ENCODE peak calls at places on chromosomes 13 and 19, in ten cellular contexts. W, X, R, G, E, V, U, Q, I and N are unnamed samples.

GRCh38 chr19:1082165-1082927 is 12.8 kb downstream of the POLR2E start:
- DNase-seq in W (no peak), X (peak; percentile 40), R (peak; percentile 91), G (peak; percentile 58), E (peak; percentile 96), V (peak; percentile 90), U (peak; percentile 97), Q (peak; percentile 92), I (peak; percentile 67), N (peak; percentile 72)

GRCh38 chr19:40596608-40597328 is 4.4 kb upstream of the LTBP4 start:
- DNase-seq in W (peak; percentile 64), X (peak; percentile 83), R (peak; percentile 84), G (no peak), E (peak; percentile 37), V (peak; percentile 43), U (peak; percentile 85), Q (peak; percentile 79), I (no peak), N (peak; percentile 91)

GRCh38 chr13:79457948-79458347 is 23.0 kb upstream of the NDFIP2 start:
- DNase-seq in W (no peak), X (peak; percentile 93), R (no peak), G (no peak), E (no peak), V (peak; percentile 47), U (no peak), Q (no peak), I (no peak), N (no peak)

GRCh38 chr13:80237646-80238045 is 103.3 kb downstream of the SPRY2 start:
- DNase-seq in W (no peak), X (peak; percentile 60), R (no peak), G (no peak), E (no peak), V (no peak), U (no peak), Q (no peak), I (no peak), N (no peak)

GRCh38 chr13:21010621-21011020 is 50.8 kb downstream of the LATS2 start:
- DNase-seq in W (no peak), X (peak; percentile 39), R (no peak), G (no peak), E (no peak), V (no peak), U (no peak), Q (no peak), I (no peak), N (no peak)

GRCh38 chr19:10290439-10290875 is 705 bp downstream of the ICAM5 start:
- DNase-seq in W (no peak), X (peak; percentile 73), R (peak; percentile 32), G (no peak), E (no peak), V (no peak), U (peak; percentile 79), Q (no peak), I (no peak), N (peak; percentile 71)

GRCh38 chr19:7681336-7682174 is 922 bp downstream of the TRAPPC5 start:
- DNase-seq in W (peak; percentile 66), X (peak; percentile 95), R (peak; percentile 75), G (peak; percentile 83), E (peak; percentile 75), V (peak; percentile 86), U (peak; percentile 85), Q (peak; percentile 90), I (peak; percentile 68), N (peak; percentile 88)

GRCh38 chr13:91804724-91805123 is 406.3 kb downstream of the GPC5 start:
- DNase-seq in W (no peak), X (no peak), R (peak; percentile 92), G (no peak), E (no peak), V (no peak), U (no peak), Q (no peak), I (no peak), N (no peak)

GRCh38 chr19:737591-738093 is 13.3 kb upstream of the MISP start:
- DNase-seq in W (no peak), X (peak; percentile 60), R (peak; percentile 45), G (peak; percentile 72), E (peak; percentile 62), V (peak; percentile 69), U (peak; percentile 78), Q (peak; percentile 48), I (no peak), N (no peak)

GRCh38 chr19:57664269-57665127 is 4.2 kb upstream of the ZSCAN4 start:
- DNase-seq in W (peak; percentile 66), X (peak; percentile 75), R (peak; percentile 88), G (no peak), E (peak; percentile 37), V (no peak), U (peak; percentile 80), Q (peak; percentile 75), I (peak; percentile 38), N (peak; percentile 69)

GRCh38 chr13:28532226-28533048 is 37.5 kb upstream of the FLT1 start:
- DNase-seq in W (peak; percentile 53), X (peak; percentile 55), R (peak; percentile 57), G (no peak), E (peak; percentile 32), V (no peak), U (peak; percentile 81), Q (peak; percentile 43), I (no peak), N (peak; percentile 80)

GRCh38 chr13:97485328-97485727 is 51.4 kb downstream of the RAP2A start:
- DNase-seq in W (no peak), X (no peak), R (no peak), G (no peak), E (no peak), V (no peak), U (no peak), Q (no peak), I (peak; percentile 2), N (no peak)

GRCh38 chr19:45250832-45251451 is at the start of gene MARK4:
- DNase-seq in W (peak; percentile 52), X (peak; percentile 73), R (peak; percentile 77), G (peak; percentile 74), E (peak; percentile 46), V (peak; percentile 76), U (peak; percentile 83), Q (peak; percentile 52), I (no peak), N (peak; percentile 79)

GRCh38 chr19:18941628-18942354 is 774 bp upstream of the HOMER3 start:
- DNase-seq in W (no peak), X (no peak), R (no peak), G (no peak), E (no peak), V (no peak), U (no peak), Q (no peak), I (no peak), N (peak; percentile 63)

GRCh38 chr19:18942692-18943091 is 1.7 kb upstream of the HOMER3 start:
- DNase-seq in W (no peak), X (no peak), R (no peak), G (no peak), E (no peak), V (no peak), U (no peak), Q (no peak), I (no peak), N (no peak)

GRCh38 chr19:18939922-18940775 is 868 bp downstream of the HOMER3 start:
- DNase-seq in W (peak; percentile 46), X (peak; percentile 84), R (peak; percentile 47), G (no peak), E (no peak), V (no peak), U (peak; percentile 90), Q (peak; percentile 65), I (no peak), N (peak; percentile 76)

GRCh38 chr19:18940791-18941627 is at the start of gene HOMER3:
- DNase-seq in W (peak; percentile 85), X (peak; percentile 85), R (peak; percentile 90), G (peak; percentile 78), E (peak; percentile 56), V (peak; percentile 80), U (peak; percentile 91), Q (peak; percentile 83), I (no peak), N (peak; percentile 84)

GRCh38 chr19:18939163-18939562 is 1.9 kb downstream of the HOMER3 start:
- DNase-seq in W (no peak), X (no peak), R (no peak), G (no peak), E (no peak), V (no peak), U (no peak), Q (no peak), I (no peak), N (no peak)
- H3K27ac ChIP-seq in W (no peak overlapping the region), X (no peak overlapping the region), R (no peak overlapping the region), G (no peak overlapping the region), E (no peak overlapping the region), V (no peak overlapping the region), U (no peak overlapping the region), Q (peak overlapping the region; percentile 47), I (no peak overlapping the region), N (no peak overlapping the region)

GRCh38 chr13:99463998-99464397 is 37.3 kb upstream of the TM9SF2 start:
- DNase-seq in W (no peak), X (no peak), R (no peak), G (no peak), E (no peak), V (no peak), U (no peak), Q (no peak), I (no peak), N (no peak)
- H3K27ac ChIP-seq in W (no peak overlapping the region), X (no peak overlapping the region), R (no peak overlapping the region), G (no peak overlapping the region), E (peak overlapping the region; percentile 51), V (no peak overlapping the region), U (no peak overlapping the region), Q (peak overlapping the region; percentile 48), I (no peak overlapping the region), N (no peak overlapping the region)

DNA sequence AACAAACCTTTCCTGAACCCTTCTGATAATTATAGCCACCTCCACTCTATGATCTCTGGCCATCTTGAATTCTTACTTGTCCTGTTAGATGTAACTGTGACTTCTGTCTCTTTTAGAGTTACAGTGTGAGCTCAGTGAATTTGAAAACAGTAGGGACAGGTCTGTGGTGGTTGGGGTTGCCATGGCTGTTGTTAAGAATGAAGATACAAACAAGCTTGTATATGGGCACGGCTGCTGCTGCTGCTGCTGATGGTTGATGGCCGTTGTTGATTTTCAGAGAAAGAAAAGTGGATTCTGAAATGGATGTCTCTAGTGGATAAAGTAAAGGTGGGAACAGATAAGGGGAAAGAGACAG is 101.4 kb downstream of the STARD13 start:
- DNase-seq in W (no peak), X (no peak), R (no peak), G (no peak), E (no peak), V (no peak), U (no peak), Q (no peak), I (no peak), N (no peak)
- H3K27ac ChIP-seq in W (peak overlapping the region; percentile 14), X (peak overlapping the region; percentile 61), R (no peak overlapping the region), G (no peak overlapping the region), E (no peak overlapping the region), V (no peak overlapping the region), U (no peak overlapping the region), Q (peak overlapping the region; percentile 37), I (no peak overlapping the region), N (no peak overlapping the region)

DNA sequence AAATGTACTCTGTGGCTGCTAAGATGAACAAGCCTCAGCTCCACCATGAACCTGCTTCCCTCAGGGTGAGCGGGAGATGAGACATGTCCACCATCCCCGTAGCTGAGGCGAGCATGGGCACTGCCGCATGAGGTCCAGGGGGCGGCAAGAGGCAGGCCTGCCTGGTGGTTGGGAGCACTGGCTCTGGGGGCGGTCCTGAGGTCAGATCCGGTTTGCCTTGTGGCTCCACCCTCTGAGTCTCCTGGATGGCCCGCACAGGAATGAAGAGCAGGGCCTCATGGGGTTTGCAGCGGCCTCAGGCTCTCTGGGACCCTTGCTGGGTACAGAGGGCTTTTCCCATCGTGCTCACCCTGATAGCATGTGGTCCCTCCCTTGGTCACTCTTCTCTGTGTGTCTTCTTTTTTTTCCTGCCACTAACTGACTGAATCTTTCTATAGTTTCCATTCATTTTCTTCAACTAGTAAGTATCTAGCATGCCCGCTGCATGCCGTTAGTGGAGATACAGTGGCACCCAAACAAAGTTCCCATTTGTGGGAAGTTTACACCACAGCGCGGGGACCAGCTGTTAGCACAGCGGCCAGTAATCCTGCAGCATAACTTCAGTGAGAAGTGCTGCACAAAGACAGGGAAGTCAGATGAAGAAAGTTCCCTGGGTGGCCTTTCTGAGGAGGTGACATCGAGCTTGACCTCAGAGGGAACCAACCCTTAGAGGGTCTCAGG is 37.3 kb downstream of the CAPN12 start:
- DNase-seq in W (no peak), X (no peak), R (no peak), G (no peak), E (no peak), V (no peak), U (no peak), Q (no peak), I (no peak), N (no peak)
- H3K27ac ChIP-seq in W (peak overlapping the region; percentile 91), X (peak overlapping the region; percentile 4), R (peak overlapping the region; percentile 30), G (no peak overlapping the region), E (peak overlapping the region; percentile 58), V (no peak overlapping the region), U (peak overlapping the region; percentile 61), Q (peak overlapping the region; percentile 82), I (peak overlapping the region; percentile 46), N (peak overlapping the region; percentile 61)